ENCODE peak calls at places on chromosomes 6 and 20, in ten cellular contexts. One of them, this sample, is unnamed.
A peak's percentile ranks its signal among the peaks of the same experiment; 100 is the strongest.

GRCh38 chr6:122831511-122831910 is 42.5 kb downstream of the SMPDL3A start:
- DNase-seq in ovary: no peak
- DNase-seq in naive thymus-derived CD4-positive, alpha-beta T cell: no peak
- DNase-seq in CD4-positive, alpha-beta memory T cell: no peak
- DNase-seq in adrenal gland: no peak
- DNase-seq in SJSA1: no peak
- DNase-seq in HepG2: no peak
- DNase-seq in tibial artery: no peak
- DNase-seq in transverse colon: no peak
- DNase-seq in mesenchymal stem cell: no peak
- DNase-seq in this sample: no peak

GRCh38 chr6:37137881-37138568 is 31.9 kb upstream of the PIM1 start:
- DNase-seq in ovary: no peak
- DNase-seq in naive thymus-derived CD4-positive, alpha-beta T cell: no peak
- DNase-seq in CD4-positive, alpha-beta memory T cell: no peak
- DNase-seq in adrenal gland: no peak
- DNase-seq in SJSA1: peak; percentile 95
- DNase-seq in HepG2: peak; percentile 74
- DNase-seq in tibial artery: no peak
- DNase-seq in transverse colon: no peak
- DNase-seq in mesenchymal stem cell: peak; percentile 91
- DNase-seq in this sample: no peak

GRCh38 chr20:24663496-24663895 is 194.1 kb downstream of the SYNDIG1 start:
- DNase-seq in ovary: no peak
- DNase-seq in naive thymus-derived CD4-positive, alpha-beta T cell: no peak
- DNase-seq in CD4-positive, alpha-beta memory T cell: no peak
- DNase-seq in adrenal gland: no peak
- DNase-seq in SJSA1: no peak
- DNase-seq in HepG2: no peak
- DNase-seq in tibial artery: no peak
- DNase-seq in transverse colon: no peak
- DNase-seq in mesenchymal stem cell: no peak
- DNase-seq in this sample: no peak

GRCh38 chr6:110509617-110510231 is 33.3 kb upstream of the SLC22A16 start:
- DNase-seq in ovary: no peak
- DNase-seq in naive thymus-derived CD4-positive, alpha-beta T cell: no peak
- DNase-seq in CD4-positive, alpha-beta memory T cell: no peak
- DNase-seq in adrenal gland: peak; percentile 52
- DNase-seq in SJSA1: peak; percentile 59
- DNase-seq in HepG2: peak; percentile 46
- DNase-seq in tibial artery: no peak
- DNase-seq in transverse colon: no peak
- DNase-seq in mesenchymal stem cell: peak; percentile 56
- DNase-seq in this sample: no peak

GRCh38 chr20:46348972-46349741 is 40.9 kb upstream of the CDH22 start:
- DNase-seq in ovary: peak; percentile 54
- DNase-seq in naive thymus-derived CD4-positive, alpha-beta T cell: peak; percentile 43
- DNase-seq in CD4-positive, alpha-beta memory T cell: peak; percentile 42
- DNase-seq in adrenal gland: peak; percentile 64
- DNase-seq in SJSA1: no peak
- DNase-seq in HepG2: peak; percentile 46
- DNase-seq in tibial artery: peak; percentile 75
- DNase-seq in transverse colon: peak; percentile 43
- DNase-seq in mesenchymal stem cell: peak; percentile 59
- DNase-seq in this sample: no peak

GRCh38 chr20:53329781-53330180 is 263.9 kb downstream of the ZNF217 start:
- DNase-seq in ovary: no peak
- DNase-seq in naive thymus-derived CD4-positive, alpha-beta T cell: no peak
- DNase-seq in CD4-positive, alpha-beta memory T cell: no peak
- DNase-seq in adrenal gland: no peak
- DNase-seq in SJSA1: no peak
- DNase-seq in HepG2: no peak
- DNase-seq in tibial artery: no peak
- DNase-seq in transverse colon: no peak
- DNase-seq in mesenchymal stem cell: no peak
- DNase-seq in this sample: no peak

GRCh38 chr6:154433477-154434241 is 76.8 kb downstream of the CNKSR3 start:
- DNase-seq in ovary: no peak
- DNase-seq in naive thymus-derived CD4-positive, alpha-beta T cell: no peak
- DNase-seq in CD4-positive, alpha-beta memory T cell: no peak
- DNase-seq in adrenal gland: no peak
- DNase-seq in SJSA1: no peak
- DNase-seq in HepG2: peak; percentile 53
- DNase-seq in tibial artery: no peak
- DNase-seq in transverse colon: no peak
- DNase-seq in mesenchymal stem cell: no peak
- DNase-seq in this sample: no peak

GRCh38 chr6:119647309-119647708 is 297.7 kb upstream of the MAN1A1 start:
- DNase-seq in ovary: no peak
- DNase-seq in naive thymus-derived CD4-positive, alpha-beta T cell: no peak
- DNase-seq in CD4-positive, alpha-beta memory T cell: no peak
- DNase-seq in adrenal gland: no peak
- DNase-seq in SJSA1: no peak
- DNase-seq in HepG2: no peak
- DNase-seq in tibial artery: no peak
- DNase-seq in transverse colon: no peak
- DNase-seq in mesenchymal stem cell: no peak
- DNase-seq in this sample: no peak

DNA sequence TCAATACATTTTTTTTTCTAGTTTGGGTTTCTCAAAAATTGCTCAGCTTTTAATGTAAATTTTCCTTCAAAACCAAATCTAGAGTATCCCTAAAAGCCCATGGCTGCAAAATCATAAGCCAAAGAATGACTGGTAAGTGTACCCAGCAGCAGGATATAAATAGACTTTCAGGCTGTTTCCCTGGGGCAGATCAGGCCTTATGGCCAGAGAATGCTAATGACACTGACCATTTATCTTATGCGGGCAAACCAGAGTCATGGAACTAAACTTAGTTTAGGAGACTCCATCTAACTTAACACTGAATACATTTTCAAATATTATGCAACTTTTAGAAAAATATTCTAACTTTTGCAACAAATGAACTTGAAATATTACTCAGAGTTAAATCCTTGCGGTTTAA is 7.4 kb downstream of the OSER1 start:
- DNase-seq in ovary: no peak
- DNase-seq in naive thymus-derived CD4-positive, alpha-beta T cell: no peak
- DNase-seq in CD4-positive, alpha-beta memory T cell: no peak
- DNase-seq in adrenal gland: no peak
- DNase-seq in SJSA1: no peak
- DNase-seq in HepG2: no peak
- DNase-seq in tibial artery: no peak
- DNase-seq in transverse colon: no peak
- DNase-seq in mesenchymal stem cell: peak; percentile 72
- DNase-seq in this sample: no peak
- H3K27ac ChIP-seq in ovary: no peak overlapping the region
- H3K27ac ChIP-seq in naive thymus-derived CD4-positive, alpha-beta T cell: no peak overlapping the region
- H3K27ac ChIP-seq in CD4-positive, alpha-beta memory T cell: no peak overlapping the region
- H3K27ac ChIP-seq in adrenal gland: no peak overlapping the region
- H3K27ac ChIP-seq in SJSA1: peak overlapping the region; percentile 84
- H3K27ac ChIP-seq in HepG2: no peak overlapping the region
- H3K27ac ChIP-seq in tibial artery: peak overlapping the region; percentile 14
- H3K27ac ChIP-seq in transverse colon: peak overlapping the region; percentile 56
- H3K27ac ChIP-seq in mesenchymal stem cell: no peak overlapping the region
- H3K27ac ChIP-seq in this sample: no peak overlapping the region

GRCh38 chr6:166244353-166245045 is 63.7 kb downstream of the PRR18 start:
- DNase-seq in ovary: no peak
- DNase-seq in naive thymus-derived CD4-positive, alpha-beta T cell: no peak
- DNase-seq in CD4-positive, alpha-beta memory T cell: peak; percentile 26
- DNase-seq in adrenal gland: no peak
- DNase-seq in SJSA1: no peak
- DNase-seq in HepG2: no peak
- DNase-seq in tibial artery: no peak
- DNase-seq in transverse colon: peak; percentile 9
- DNase-seq in mesenchymal stem cell: no peak
- DNase-seq in this sample: no peak

GRCh38 chr6:166240889-166241288 is 67.3 kb downstream of the PRR18 start:
- DNase-seq in ovary: no peak
- DNase-seq in naive thymus-derived CD4-positive, alpha-beta T cell: no peak
- DNase-seq in CD4-positive, alpha-beta memory T cell: no peak
- DNase-seq in adrenal gland: no peak
- DNase-seq in SJSA1: no peak
- DNase-seq in HepG2: no peak
- DNase-seq in tibial artery: no peak
- DNase-seq in transverse colon: no peak
- DNase-seq in mesenchymal stem cell: no peak
- DNase-seq in this sample: no peak

GRCh38 chr6:166242888-166243287 is 65.3 kb downstream of the PRR18 start:
- DNase-seq in ovary: no peak
- DNase-seq in naive thymus-derived CD4-positive, alpha-beta T cell: no peak
- DNase-seq in CD4-positive, alpha-beta memory T cell: no peak
- DNase-seq in adrenal gland: no peak
- DNase-seq in SJSA1: no peak
- DNase-seq in HepG2: no peak
- DNase-seq in tibial artery: no peak
- DNase-seq in transverse colon: no peak
- DNase-seq in mesenchymal stem cell: no peak
- DNase-seq in this sample: no peak

GRCh38 chr6:166245148-166245547 is 63.0 kb downstream of the PRR18 start:
- DNase-seq in ovary: no peak
- DNase-seq in naive thymus-derived CD4-positive, alpha-beta T cell: no peak
- DNase-seq in CD4-positive, alpha-beta memory T cell: no peak
- DNase-seq in adrenal gland: no peak
- DNase-seq in SJSA1: no peak
- DNase-seq in HepG2: no peak
- DNase-seq in tibial artery: no peak
- DNase-seq in transverse colon: no peak
- DNase-seq in mesenchymal stem cell: no peak
- DNase-seq in this sample: no peak

GRCh38 chr6:166241974-166242373 is 66.2 kb downstream of the PRR18 start:
- DNase-seq in ovary: no peak
- DNase-seq in naive thymus-derived CD4-positive, alpha-beta T cell: no peak
- DNase-seq in CD4-positive, alpha-beta memory T cell: no peak
- DNase-seq in adrenal gland: no peak
- DNase-seq in SJSA1: no peak
- DNase-seq in HepG2: no peak
- DNase-seq in tibial artery: no peak
- DNase-seq in transverse colon: no peak
- DNase-seq in mesenchymal stem cell: no peak
- DNase-seq in this sample: no peak
- H3K27me3 ChIP-seq in ovary: no peaks in the 10 kb centered on the region
- H3K27me3 ChIP-seq in naive thymus-derived CD4-positive, alpha-beta T cell: no peaks in the 10 kb centered on the region
- H3K27me3 ChIP-seq in CD4-positive, alpha-beta memory T cell: no peaks in the 10 kb centered on the region
- H3K27me3 ChIP-seq in adrenal gland: no peaks in the 10 kb centered on the region
- H3K27me3 ChIP-seq in SJSA1: no peaks in the 10 kb centered on the region
- H3K27me3 ChIP-seq in HepG2: peaks cover 9% of the 10 kb centered on the region
- H3K27me3 ChIP-seq in tibial artery: peaks cover 15% of the 10 kb centered on the region
- H3K27me3 ChIP-seq in transverse colon: peaks cover 13% of the 10 kb centered on the region
- H3K27me3 ChIP-seq in mesenchymal stem cell: peaks cover 28% of the 10 kb centered on the region
- H3K27me3 ChIP-seq in this sample: peaks cover 2% of the 10 kb centered on the region

DNA sequence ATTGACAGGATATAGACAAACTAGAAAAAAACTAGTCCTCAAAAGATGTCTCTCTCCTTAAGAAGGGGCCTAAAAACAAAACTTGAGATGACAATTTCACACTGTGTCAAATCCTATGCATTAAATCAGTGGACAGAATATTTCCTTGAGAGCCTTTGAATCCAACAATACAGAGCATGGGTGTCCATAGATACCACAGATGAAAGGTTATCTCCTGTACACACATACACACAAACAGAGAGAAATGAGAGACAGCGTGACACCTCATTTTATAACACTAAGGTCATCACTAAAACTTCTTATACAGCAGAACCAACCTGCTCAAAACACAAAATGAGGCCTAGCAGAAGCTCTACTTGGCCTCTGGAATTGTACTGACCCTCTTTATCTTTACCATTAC is 55.5 kb downstream of the MAP7 start:
- DNase-seq in ovary: no peak
- DNase-seq in naive thymus-derived CD4-positive, alpha-beta T cell: no peak
- DNase-seq in CD4-positive, alpha-beta memory T cell: no peak
- DNase-seq in adrenal gland: no peak
- DNase-seq in SJSA1: no peak
- DNase-seq in HepG2: no peak
- DNase-seq in tibial artery: no peak
- DNase-seq in transverse colon: no peak
- DNase-seq in mesenchymal stem cell: no peak
- DNase-seq in this sample: no peak
- H3K36me3 ChIP-seq in ovary: no peaks in the 10 kb centered on the region
- H3K36me3 ChIP-seq in naive thymus-derived CD4-positive, alpha-beta T cell: no peaks in the 10 kb centered on the region
- H3K36me3 ChIP-seq in CD4-positive, alpha-beta memory T cell: no peaks in the 10 kb centered on the region
- H3K36me3 ChIP-seq in adrenal gland: no peaks in the 10 kb centered on the region
- H3K36me3 ChIP-seq in SJSA1: no peaks in the 10 kb centered on the region
- H3K36me3 ChIP-seq in HepG2: no peaks in the 10 kb centered on the region
- H3K36me3 ChIP-seq in tibial artery: no peaks in the 10 kb centered on the region
- H3K36me3 ChIP-seq in transverse colon: no peaks in the 10 kb centered on the region
- H3K36me3 ChIP-seq in mesenchymal stem cell: no peaks in the 10 kb centered on the region
- H3K36me3 ChIP-seq in this sample: no peaks in the 10 kb centered on the region

GRCh38 chr20:44746367-44747165 is 901 bp downstream of the KCNK15 start:
- DNase-seq in ovary: no peak
- DNase-seq in naive thymus-derived CD4-positive, alpha-beta T cell: no peak
- DNase-seq in CD4-positive, alpha-beta memory T cell: no peak
- DNase-seq in adrenal gland: no peak
- DNase-seq in SJSA1: no peak
- DNase-seq in HepG2: no peak
- DNase-seq in tibial artery: no peak
- DNase-seq in transverse colon: no peak
- DNase-seq in mesenchymal stem cell: no peak
- DNase-seq in this sample: no peak

GRCh38 chr20:44745122-44745521 is 543 bp upstream of the KCNK15 start:
- DNase-seq in ovary: no peak
- DNase-seq in naive thymus-derived CD4-positive, alpha-beta T cell: no peak
- DNase-seq in CD4-positive, alpha-beta memory T cell: no peak
- DNase-seq in adrenal gland: no peak
- DNase-seq in SJSA1: no peak
- DNase-seq in HepG2: no peak
- DNase-seq in tibial artery: no peak
- DNase-seq in transverse colon: no peak
- DNase-seq in mesenchymal stem cell: no peak
- DNase-seq in this sample: no peak

GRCh38 chr20:44748005-44748370 is 2.3 kb downstream of the KCNK15 start:
- DNase-seq in ovary: no peak
- DNase-seq in naive thymus-derived CD4-positive, alpha-beta T cell: no peak
- DNase-seq in CD4-positive, alpha-beta memory T cell: no peak
- DNase-seq in adrenal gland: no peak
- DNase-seq in SJSA1: no peak
- DNase-seq in HepG2: peak; percentile 23
- DNase-seq in tibial artery: no peak
- DNase-seq in transverse colon: no peak
- DNase-seq in mesenchymal stem cell: no peak
- DNase-seq in this sample: no peak

GRCh38 chr20:44745560-44746366 is at the start of gene KCNK15:
- DNase-seq in ovary: peak; percentile 77
- DNase-seq in naive thymus-derived CD4-positive, alpha-beta T cell: no peak
- DNase-seq in CD4-positive, alpha-beta memory T cell: peak; percentile 18
- DNase-seq in adrenal gland: peak; percentile 51
- DNase-seq in SJSA1: no peak
- DNase-seq in HepG2: no peak
- DNase-seq in tibial artery: peak; percentile 87
- DNase-seq in transverse colon: peak; percentile 34
- DNase-seq in mesenchymal stem cell: peak; percentile 32
- DNase-seq in this sample: peak; percentile 89

DNA sequence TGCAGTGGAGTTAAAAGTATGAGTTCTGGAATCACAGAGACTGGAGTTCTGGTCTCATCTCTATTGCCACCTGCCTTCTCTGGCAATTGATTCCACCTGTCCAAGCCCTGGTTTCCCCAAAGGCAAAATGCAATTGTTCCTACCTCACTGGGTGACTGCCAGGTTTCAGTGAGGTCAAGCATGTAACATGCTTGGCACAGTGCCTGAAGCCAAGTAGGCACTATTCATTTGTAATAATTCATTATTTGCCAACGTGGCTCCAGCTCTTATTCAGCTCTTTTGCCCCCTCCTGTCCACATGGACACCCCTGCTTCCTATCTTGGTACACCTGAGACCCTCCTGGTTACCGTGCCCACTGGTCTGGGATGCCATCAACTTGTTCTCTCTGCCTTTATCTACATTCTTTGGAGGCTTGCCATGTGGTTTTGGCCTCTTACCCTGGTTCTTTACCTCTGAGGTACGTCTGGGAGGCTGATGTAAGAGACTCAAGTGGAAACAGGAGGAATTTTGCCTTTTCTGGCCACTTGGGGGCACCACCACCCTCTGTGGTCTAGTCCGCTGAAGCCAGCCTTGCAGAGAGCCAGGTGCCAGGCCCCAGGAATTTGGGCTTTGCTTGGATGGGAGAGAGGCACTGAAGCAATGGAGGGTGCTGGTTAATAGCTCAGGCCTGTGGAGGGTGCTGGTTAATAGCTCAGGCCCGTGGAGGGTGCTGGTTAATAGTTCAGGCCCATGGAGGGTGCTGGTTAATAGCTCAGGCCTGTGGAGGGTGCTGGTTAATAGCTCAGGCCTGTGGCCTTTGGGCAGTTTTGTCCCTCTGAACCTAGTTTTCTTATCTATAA is 1.7 kb downstream of the KCNK15 start:
- DNase-seq in ovary: peak; percentile 80
- DNase-seq in naive thymus-derived CD4-positive, alpha-beta T cell: peak; percentile 38
- DNase-seq in CD4-positive, alpha-beta memory T cell: peak; percentile 43
- DNase-seq in adrenal gland: peak; percentile 72
- DNase-seq in SJSA1: no peak
- DNase-seq in HepG2: peak; percentile 64
- DNase-seq in tibial artery: peak; percentile 90
- DNase-seq in transverse colon: peak; percentile 83
- DNase-seq in mesenchymal stem cell: peak; percentile 68
- DNase-seq in this sample: peak; percentile 92
- H3K27ac ChIP-seq in ovary: no peak overlapping the region
- H3K27ac ChIP-seq in naive thymus-derived CD4-positive, alpha-beta T cell: no peak overlapping the region
- H3K27ac ChIP-seq in CD4-positive, alpha-beta memory T cell: no peak overlapping the region
- H3K27ac ChIP-seq in adrenal gland: no peak overlapping the region
- H3K27ac ChIP-seq in SJSA1: no peak overlapping the region
- H3K27ac ChIP-seq in HepG2: no peak overlapping the region
- H3K27ac ChIP-seq in tibial artery: peak overlapping the region; percentile 86
- H3K27ac ChIP-seq in transverse colon: no peak overlapping the region
- H3K27ac ChIP-seq in mesenchymal stem cell: no peak overlapping the region
- H3K27ac ChIP-seq in this sample: peak overlapping the region; percentile 18

This sample was measured in aorta.